ENCODE peak calls at places on chromosomes 16 and 17, in ten cellular contexts. B is endothelial cell of umbilical vein; N is fibroblast of the aortic adventitia; M is H7; H is Jurkat, Clone E6-1; W is CD8-positive, alpha-beta T cell; F is HFF-Myc; P is mammary epithelial cell; G is AG09309; S is HAP-1. D is an unnamed sample.
A peak's percentile ranks its signal among the peaks of the same experiment; 100 is the strongest.

GRCh38 chr17:8735336-8735939 is 9.2 kb downstream of the CCDC42 start:
- DNase-seq in B (no peak), N (no peak), M (no peak), H (no peak), W (no peak), F (no peak), P (no peak), G (no peak), S (no peak), D (no peak)

GRCh38 chr17:78929908-78930775 is 5.0 kb upstream of the TIMP2 start:
- DNase-seq in B (no peak), N (no peak), M (no peak), H (no peak), W (no peak), F (no peak), P (no peak), G (no peak), S (no peak), D (no peak)

GRCh38 chr17:74736423-74737298 is at the start of gene RAB37:
- DNase-seq in B (no peak), N (no peak), M (peak; percentile 97), H (no peak), W (peak; percentile 81), F (no peak), P (no peak), G (no peak), S (peak; percentile 53), D (no peak)

GRCh38 chr17:6677158-6677831 is 25.7 kb downstream of the C17orf100 start:
- DNase-seq in B (no peak), N (no peak), M (peak; percentile 59), H (peak; percentile 47), W (no peak), F (no peak), P (peak; percentile 71), G (peak; percentile 23), S (no peak), D (peak; percentile 43)

GRCh38 chr17:74599531-74599939 is 7.5 kb upstream of the CD300LD start:
- DNase-seq in B (no peak), N (no peak), M (no peak), H (no peak), W (no peak), F (no peak), P (peak; percentile 38), G (no peak), S (no peak), D (no peak)

GRCh38 chr16:73717266-73718057 is 579.2 kb upstream of the PSMD7 start:
- DNase-seq in B (no peak), N (no peak), M (no peak), H (no peak), W (no peak), F (no peak), P (no peak), G (no peak), S (peak; percentile 59), D (no peak)

GRCh38 chr16:31385680-31386079 is 7.5 kb upstream of the ITGAD start:
- DNase-seq in B (no peak), N (no peak), M (no peak), H (no peak), W (no peak), F (no peak), P (peak; percentile 54), G (no peak), S (no peak), D (no peak)

GRCh38 chr17:47281246-47281645 is 27.6 kb downstream of the ITGB3 start:
- DNase-seq in B (no peak), N (no peak), M (no peak), H (no peak), W (no peak), F (no peak), P (peak; percentile 67), G (no peak), S (no peak), D (no peak)

GRCh38 chr17:58156839-58157803 is 8.9 kb downstream of the OR4D1 start:
- DNase-seq in B (no peak), N (no peak), M (peak; percentile 85), H (no peak), W (peak; percentile 75), F (no peak), P (peak; percentile 8), G (no peak), S (peak; percentile 47), D (no peak)

GRCh38 chr16:89410794-89411309 is 79.5 kb downstream of the ANKRD11 start:
- DNase-seq in B (peak; percentile 97), N (peak; percentile 94), M (no peak), H (no peak), W (no peak), F (peak; percentile 52), P (peak; percentile 67), G (peak; percentile 61), S (no peak), D (peak; percentile 84)

GRCh38 chr17:36147601-36148000 is 28.8 kb downstream of the TBC1D3B start:
- DNase-seq in B (no peak), N (no peak), M (no peak), H (no peak), W (no peak), F (no peak), P (no peak), G (no peak), S (no peak), D (no peak)
- H3K4me3 ChIP-seq in B (no peak overlapping the region), N (no peak overlapping the region), M (no peak overlapping the region), H (no peak overlapping the region), W (no peak overlapping the region), F (no peak overlapping the region), P (no peak overlapping the region), G (no peak overlapping the region), S (no peak overlapping the region), D (no peak overlapping the region)

DNA sequence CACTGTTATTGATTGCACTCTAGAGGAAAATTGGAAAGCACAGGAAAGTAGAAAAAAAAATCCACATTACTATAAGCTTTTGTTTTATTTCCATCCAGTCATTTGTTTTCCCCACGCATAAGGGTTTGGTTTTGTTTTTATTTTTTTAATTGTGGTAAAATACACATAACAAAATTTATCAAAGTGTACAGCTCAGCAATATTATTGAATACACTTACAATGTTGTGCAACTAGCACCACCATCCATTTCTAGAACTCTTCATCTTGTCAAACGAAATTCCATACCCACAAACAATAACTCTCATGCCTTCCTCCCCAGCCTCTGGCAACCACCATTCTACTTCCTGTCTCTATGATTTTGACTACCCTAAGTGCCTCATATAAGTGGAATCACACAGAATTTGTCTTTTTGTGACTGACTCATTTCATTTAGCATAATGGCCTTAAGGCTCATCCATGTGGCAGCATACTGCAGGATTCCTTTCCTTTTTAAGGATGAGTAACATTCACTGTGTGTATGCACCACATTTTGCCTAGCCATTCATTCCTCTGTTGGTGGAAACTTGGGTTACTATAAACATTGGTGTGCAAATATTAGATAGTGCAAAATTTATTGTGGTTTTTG is 11.1 kb downstream of the SPPL2C start:
- DNase-seq in B (no peak), N (no peak), M (no peak), H (no peak), W (no peak), F (no peak), P (no peak), G (no peak), S (no peak), D (no peak)
- H3K4me3 ChIP-seq in B (no peak overlapping the region), N (no peak overlapping the region), M (no peak overlapping the region), H (no peak overlapping the region), W (no peak overlapping the region), F (no peak overlapping the region), P (no peak overlapping the region), G (no peak overlapping the region), S (no peak overlapping the region), D (no peak overlapping the region)

GRCh38 chr17:15266325-15266950 is 1.3 kb upstream of the PMP22 start:
- DNase-seq in B (no peak), N (no peak), M (no peak), H (no peak), W (no peak), F (no peak), P (no peak), G (no peak), S (no peak), D (no peak)

GRCh38 chr17:15264542-15264941 is 584 bp downstream of the PMP22 start:
- DNase-seq in B (no peak), N (no peak), M (no peak), H (no peak), W (no peak), F (no peak), P (no peak), G (no peak), S (no peak), D (no peak)

GRCh38 chr17:15263680-15264079 is 1.4 kb downstream of the PMP22 start:
- DNase-seq in B (no peak), N (no peak), M (no peak), H (no peak), W (no peak), F (no peak), P (no peak), G (no peak), S (no peak), D (no peak)

GRCh38 chr17:15263206-15263579 is 1.9 kb downstream of the PMP22 start:
- DNase-seq in B (peak; percentile 62), N (peak; percentile 97), M (peak; percentile 80), H (no peak), W (no peak), F (no peak), P (peak; percentile 32), G (peak; percentile 71), S (peak; percentile 55), D (peak; percentile 39)

DNA sequence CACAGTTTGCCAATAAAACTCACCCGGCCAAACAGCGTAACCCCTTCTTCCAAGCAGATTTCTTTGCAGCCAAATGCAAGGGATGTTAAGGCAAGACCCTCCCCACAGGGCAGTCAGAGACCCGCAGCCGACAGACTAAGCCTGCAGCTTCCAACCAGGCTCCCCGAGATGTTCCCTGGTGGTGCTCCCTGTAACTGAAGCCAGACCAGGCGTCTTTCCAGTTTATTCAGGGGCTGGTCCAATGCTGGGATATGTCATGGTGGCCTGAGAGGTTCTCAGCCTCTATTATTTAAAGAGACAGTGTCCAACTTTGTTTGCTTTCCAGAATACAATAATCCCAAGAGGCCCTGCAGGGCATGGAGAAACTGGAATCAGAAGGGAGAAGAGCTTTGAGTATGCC is at the start of gene PMP22:
- DNase-seq in B (no peak), N (peak; percentile 69), M (no peak), H (no peak), W (no peak), F (no peak), P (no peak), G (no peak), S (no peak), D (no peak)
- H3K4me3 ChIP-seq in B (no peak within 1 kb of the TSS), N (peak within 1 kb of the TSS; percentile 72), M (no peak within 1 kb of the TSS), H (no peak within 1 kb of the TSS), W (no peak within 1 kb of the TSS), F (no peak within 1 kb of the TSS), P (no peak within 1 kb of the TSS), G (no peak within 1 kb of the TSS), S (no peak within 1 kb of the TSS), D (no peak within 1 kb of the TSS)

DNA sequence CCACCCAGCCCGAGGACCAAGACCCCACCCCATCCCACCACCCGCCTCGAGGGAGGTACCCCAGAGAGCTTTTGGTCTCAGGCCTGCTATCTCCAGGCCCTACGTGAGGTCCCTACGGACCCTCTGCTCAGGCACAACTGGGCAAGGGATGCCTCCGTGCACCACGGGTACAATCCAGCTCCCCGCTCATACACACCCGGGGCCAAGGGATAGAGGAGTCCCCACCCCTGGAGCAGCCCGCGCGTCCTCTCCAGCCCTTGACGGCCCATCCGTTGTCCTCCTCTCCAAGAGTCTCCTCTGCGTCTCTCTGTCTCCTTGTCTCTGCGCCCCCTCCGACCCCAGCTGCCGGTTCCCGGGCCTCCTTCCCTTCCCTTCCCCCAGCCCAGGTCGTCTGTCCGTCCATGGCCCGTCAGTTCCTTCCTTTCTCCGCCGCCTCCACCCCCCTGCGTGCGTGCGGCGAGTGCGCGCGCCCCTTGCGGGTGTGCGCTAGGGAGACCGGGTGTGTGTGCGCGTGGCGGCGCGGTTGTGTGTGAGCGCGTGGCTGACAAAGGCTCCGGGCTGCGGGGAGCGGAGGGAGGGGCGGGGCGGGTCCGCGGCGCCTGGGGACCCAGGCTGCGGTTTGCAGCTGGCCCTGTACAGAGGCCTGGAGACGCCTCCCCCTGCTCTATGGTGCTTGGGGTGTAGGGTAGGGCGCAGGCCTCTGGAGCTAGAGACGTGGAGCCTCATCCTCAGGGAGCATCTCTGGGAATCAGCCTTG is 928 bp downstream of the SPNS2 start:
- DNase-seq in B (peak; percentile 69), N (no peak), M (peak; percentile 89), H (no peak), W (no peak), F (no peak), P (no peak), G (no peak), S (no peak), D (no peak)
- H3K4me3 ChIP-seq in B (peak overlapping the region; percentile 84), N (no peak overlapping the region), M (peak overlapping the region; percentile 45), H (peak overlapping the region; percentile 53), W (peak overlapping the region; percentile 52), F (no peak overlapping the region), P (no peak overlapping the region), G (no peak overlapping the region), S (no peak overlapping the region), D (peak overlapping the region; percentile 9)

D was measured in skeletal muscle cell.